ENCODE peak calls at places on chromosomes 4 and X, in ten cellular contexts. I, E, Y, B, J, H, L, M, N and K are unnamed samples.

GRCh38 chr4:176340871-176341685 is 21.3 kb downstream of the SPCS3 start:
- DNase-seq in H (peak; percentile 80), Y (peak; percentile 14), E (peak; percentile 4), N (no peak), M (no peak), I (no peak), J (no peak), B (no peak), L (no peak), K (no peak)

GRCh38 chrX:9379697-9380551 is 84.9 kb upstream of the TBL1X start:
- DNase-seq in L (no peak), B (no peak), I (no peak), M (no peak), Y (no peak), N (no peak), J (no peak), H (no peak), E (peak; percentile 38), K (no peak)

GRCh38 chr4:69092190-69092589 is 4.1 kb upstream of the UGT2B7 start:
- DNase-seq in E (no peak), Y (no peak), M (no peak), B (no peak), J (no peak), H (no peak), I (no peak), L (no peak), N (no peak), K (no peak)

GRCh38 chr4:111216791-111217190 is 593.9 kb upstream of the PITX2 start:
- DNase-seq in M (no peak), H (no peak), I (no peak), B (no peak), E (no peak), N (no peak), J (no peak), Y (no peak), L (no peak), K (no peak)

GRCh38 chr4:76984788-76985211 is 35.2 kb downstream of the SEPTIN11 start:
- DNase-seq in Y (peak; percentile 18), N (no peak), E (no peak), J (no peak), M (no peak), H (peak; percentile 98), I (no peak), L (peak; percentile 46), B (no peak), K (no peak)

GRCh38 chr4:148192526-148192925 is 249.7 kb downstream of the NR3C2 start:
- DNase-seq in J (no peak), B (no peak), I (no peak), N (no peak), E (no peak), Y (no peak), M (no peak), H (no peak), L (no peak), K (no peak)

GRCh38 chr4:112885897-112886296 is 163.6 kb upstream of the ANK2 start:
- DNase-seq in I (no peak), H (no peak), E (no peak), J (no peak), B (no peak), N (no peak), L (no peak), M (no peak), Y (no peak), K (no peak)

GRCh38 chrX:13396887-13397286 is 77.0 kb upstream of the ATXN3L start:
- DNase-seq in H (no peak), J (no peak), N (no peak), B (no peak), Y (no peak), M (no peak), L (no peak), I (no peak), E (no peak), K (no peak)

GRCh38 chrX:68692651-68693050 is 45.2 kb downstream of the STARD8 start:
- DNase-seq in H (no peak), L (no peak), E (no peak), N (no peak), M (no peak), Y (no peak), J (no peak), B (no peak), I (no peak), K (no peak)

GRCh38 chrX:1212532-1212931 is at the start of gene CRLF2:
- DNase-seq in J (peak; percentile 60), I (no peak), Y (no peak), N (no peak), L (no peak), E (peak; percentile 53), B (no peak), H (peak; percentile 18), M (no peak), K (no peak)

GRCh38 chr4:22434895-22435294 is 81.0 kb downstream of the ADGRA3 start:
- DNase-seq in L (no peak), H (peak; percentile 52), B (no peak), J (no peak), Y (peak; percentile 28), M (no peak), N (no peak), I (no peak), E (peak; percentile 28), K (no peak)

GRCh38 chr4:54961357-54961975 is 163.9 kb downstream of the KDR start:
- DNase-seq in I (no peak), E (peak; percentile 12), B (no peak), M (no peak), L (no peak), J (no peak), Y (peak; percentile 22), N (no peak), H (peak; percentile 33), K (no peak)

GRCh38 chrX:115571712-115572111 is 10.7 kb downstream of the PLS3 start:
- DNase-seq in N (no peak), I (no peak), Y (no peak), J (no peak), B (no peak), M (no peak), H (no peak), E (no peak), L (no peak), K (no peak)

GRCh38 chr4:80086296-80086695 is 13.3 kb upstream of the ANTXR2 start:
- DNase-seq in N (no peak), J (no peak), Y (no peak), E (no peak), I (no peak), H (peak; percentile 69), M (no peak), L (no peak), B (no peak), K (no peak)

GRCh38 chr4:73606465-73606974 is 13.7 kb downstream of the RASSF6 start:
- DNase-seq in J (no peak), E (no peak), B (no peak), N (no peak), M (no peak), H (no peak), I (no peak), Y (no peak), L (no peak), K (no peak)

GRCh38 chr4:175380841-175381240 is 431.2 kb downstream of the GPM6A start:
- DNase-seq in Y (no peak), N (no peak), E (peak; percentile 19), L (no peak), I (no peak), J (no peak), H (peak; percentile 43), M (no peak), B (no peak), K (no peak)

GRCh38 chr4:155972098-155972497 is 18.4 kb upstream of the CTSO start:
- DNase-seq in J (no peak), N (no peak), I (no peak), H (peak; percentile 13), L (no peak), Y (peak; percentile 16), M (no peak), E (peak; percentile 22), B (no peak), K (no peak)

GRCh38 chr4:141826260-141826659 is 189.9 kb downstream of the IL15 start:
- DNase-seq in B (no peak), E (no peak), I (no peak), N (no peak), J (no peak), L (no peak), Y (no peak), H (no peak), M (no peak), K (no peak)

GRCh38 chrX:130772313-130773140 is 130.5 kb downstream of the ENOX2 start:
- DNase-seq in E (no peak), H (peak; percentile 58), J (no peak), N (no peak), M (no peak), L (no peak), I (no peak), Y (no peak), B (no peak), K (no peak)

GRCh38 chrX:102835504-102836146 is 101.4 kb upstream of the RAB40AL start:
- DNase-seq in L (no peak), B (no peak), H (peak; percentile 60), I (no peak), Y (no peak), J (no peak), N (no peak), E (peak; percentile 21), M (no peak), K (no peak)

GRCh38 chr4:126414741-126415140 is 1100.0 kb downstream of the FAT4 start:
- DNase-seq in B (no peak), I (no peak), L (no peak), N (no peak), E (no peak), M (no peak), H (no peak), Y (no peak), J (no peak), K (no peak)

GRCh38 chr4:105283501-105283900 is 136.8 kb downstream of the TET2 start:
- DNase-seq in B (no peak), I (no peak), N (no peak), H (no peak), J (no peak), L (no peak), Y (no peak), E (no peak), M (no peak), K (no peak)

GRCh38 chr4:161894014-161894413 is 269.8 kb downstream of the FSTL5 start:
- DNase-seq in H (no peak), Y (no peak), B (no peak), J (no peak), N (no peak), E (no peak), I (no peak), M (no peak), L (no peak), K (no peak)

GRCh38 chrX:85108165-85108564 is 104.5 kb downstream of the APOOL start:
- DNase-seq in N (no peak), B (no peak), H (no peak), M (no peak), J (no peak), Y (no peak), L (no peak), I (no peak), E (no peak), K (no peak)

GRCh38 chrX:18809641-18810040 is 102.2 kb downstream of the PPEF1 start:
- DNase-seq in N (no peak), H (peak; percentile 46), L (no peak), B (no peak), I (no peak), J (no peak), M (no peak), Y (no peak), E (no peak), K (no peak)

GRCh38 chr4:89410687-89411086 is 103.1 kb upstream of the GPRIN3 start:
- DNase-seq in I (no peak), H (peak; percentile 86), E (no peak), L (no peak), N (no peak), Y (no peak), B (no peak), J (no peak), M (no peak), K (no peak)

GRCh38 chr4:101200561-101200960 is 146.8 kb downstream of the PPP3CA start:
- DNase-seq in H (peak; percentile 62), J (no peak), B (no peak), L (no peak), I (no peak), Y (no peak), N (no peak), E (peak; percentile 5), M (no peak), K (no peak)

GRCh38 chr4:78779280-78779679 is 3.1 kb downstream of the BMP2K start:
- DNase-seq in E (no peak), H (no peak), M (no peak), L (no peak), B (no peak), Y (no peak), J (no peak), N (no peak), I (no peak), K (no peak)